ENCODE peak calls at places on chromosome X, in four cellular contexts. G, M, P and T are unnamed samples.

GRCh38 chrX:78625292-78625909 is 33.7 kb downstream of the RTL3 start:
- DNase-seq in P (no peak), M (no peak), G (no peak), T (no peak)

GRCh38 chrX:3713225-3713936 is at the start of gene PRKX:
- DNase-seq in P (peak), M (no peak), G (peak), T (peak)

GRCh38 chrX:132480581-132481203 is 8.1 kb downstream of the MBNL3 start:
- DNase-seq in P (no peak), M (peak), G (peak), T (no peak)

GRCh38 chrX:44223150-44223549 is 120.3 kb downstream of the EFHC2 start:
- DNase-seq in G (no peak), P (no peak), M (no peak), T (no peak)

GRCh38 chrX:57741107-57741506 is 61.0 kb upstream of the NLRP2B start:
- DNase-seq in P (no peak), G (no peak), M (no peak), T (no peak)

GRCh38 chrX:39974228-39974627 is 123.5 kb downstream of the BCOR start:
- DNase-seq in M (peak), P (no peak), G (no peak), T (peak)

GRCh38 chrX:71253253-71254091 is 468 bp downstream of the ZMYM3 start:
- DNase-seq in M (peak), P (peak), G (no peak), T (peak)

GRCh38 chrX:94813541-94813940 is 1139.5 kb downstream of the FAM133A start:
- DNase-seq in M (no peak), P (no peak), G (no peak), T (no peak)

GRCh38 chrX:52983526-52983925 is 25.2 kb upstream of the FAM156A start:
- DNase-seq in G (no peak), M (no peak), P (no peak), T (no peak)

GRCh38 chrX:11886745-11887144 is 128.7 kb downstream of the MSL3 start:
- DNase-seq in G (no peak), P (no peak), M (no peak), T (no peak)

GRCh38 chrX:151713859-151714258 is 2.0 kb upstream of the FATE1 start:
- DNase-seq in P (peak), M (peak), G (no peak), T (peak)

GRCh38 chrX:125505207-125505606 is 185.5 kb downstream of the TEX13C start:
- DNase-seq in G (no peak), P (no peak), M (no peak), T (no peak)

GRCh38 chrX:40285876-40286275 is 188.1 kb upstream of the BCOR start:
- DNase-seq in P (no peak), M (no peak), G (no peak), T (no peak)

GRCh38 chrX:108186811-108187210 is 95.2 kb downstream of the ATG4A start:
- DNase-seq in P (no peak), M (peak), G (no peak), T (no peak)

GRCh38 chrX:87067795-87068194 is 449.8 kb upstream of the KLHL4 start:
- DNase-seq in G (no peak), M (no peak), P (no peak), T (no peak)

GRCh38 chrX:123976671-123977316 is 15.3 kb downstream of the STAG2 start:
- DNase-seq in P (no peak), G (no peak), M (peak), T (no peak)

GRCh38 chrX:150574824-150575409 is 6.5 kb downstream of the MTM1 start:
- DNase-seq in P (no peak), G (no peak), M (no peak), T (no peak)

DNA sequence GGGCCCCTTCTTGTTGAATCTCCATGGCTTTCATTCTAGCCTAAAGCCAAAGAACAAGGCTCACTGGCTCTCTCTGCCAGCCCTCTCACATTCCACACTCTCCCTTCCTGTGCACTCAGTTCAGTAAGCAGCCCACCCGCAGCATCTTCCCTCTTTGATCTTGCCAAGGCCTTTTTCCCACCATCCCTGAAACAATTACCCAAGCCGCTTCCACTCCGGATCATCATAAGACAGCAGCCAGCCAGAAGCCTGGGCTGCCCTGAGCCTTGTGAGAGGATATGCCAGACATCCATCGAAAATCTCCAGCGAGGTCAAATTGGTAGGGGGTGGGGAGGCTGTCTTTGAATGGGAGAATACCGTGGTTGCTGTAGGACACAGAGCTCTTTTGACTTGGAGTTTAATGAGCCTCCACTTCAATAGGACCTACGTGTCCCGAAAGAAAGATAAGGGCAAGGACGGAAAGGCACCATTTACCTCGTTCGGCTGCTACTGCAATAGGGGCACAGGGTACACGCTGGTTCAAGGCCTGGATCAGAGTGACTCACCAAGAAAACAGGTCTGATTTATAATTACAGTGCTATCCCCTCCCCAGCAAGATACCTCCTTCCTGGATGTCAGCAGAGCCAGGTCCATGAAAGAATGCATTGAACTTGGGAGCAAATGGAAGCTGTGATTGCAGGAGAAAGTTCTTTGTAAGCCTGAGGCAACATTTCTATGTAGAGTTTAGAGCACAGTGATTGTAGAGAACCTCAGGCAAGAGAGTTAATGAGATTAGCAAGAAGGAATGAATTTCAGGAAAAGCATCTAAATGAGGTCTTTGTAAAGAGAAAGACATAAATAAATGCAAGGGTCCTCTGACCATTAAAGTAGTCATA is 39.5 kb downstream of the AMOT start:
- DNase-seq in G (no peak), M (no peak), P (no peak), T (no peak)
- TF ChIP-seq NR2C2 in G (no peak), M (no peak), P (no peak), T (no peak)

GRCh38 chrX:134426285-134426684 is 33.7 kb upstream of the HPRT1 start:
- DNase-seq in P (no peak), G (no peak), M (no peak), T (no peak)

GRCh38 chrX:134419784-134420183 is 40.2 kb upstream of the HPRT1 start:
- DNase-seq in G (no peak), P (no peak), M (no peak), T (no peak)

GRCh38 chrX:134418317-134419113 is 41.5 kb upstream of the HPRT1 start:
- DNase-seq in P (no peak), M (peak), G (no peak), T (no peak)

DNA sequence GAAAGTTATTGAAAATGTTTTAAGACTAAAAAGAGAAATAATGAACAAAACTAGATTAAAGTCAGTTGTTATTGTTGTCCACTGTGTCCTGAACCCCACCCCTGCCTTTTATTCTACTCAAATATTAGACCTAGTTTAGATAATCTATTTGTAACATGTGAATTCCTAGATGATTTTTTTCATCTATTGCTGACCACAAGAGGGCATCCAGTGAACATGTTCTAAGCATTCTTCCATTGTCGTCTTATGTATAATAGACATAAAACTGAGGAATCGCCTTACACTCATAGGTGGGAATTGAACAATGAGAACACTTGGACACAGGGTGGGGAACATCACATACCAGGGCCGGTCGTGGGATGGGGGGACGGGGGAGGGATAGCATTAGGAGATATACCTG is 36.4 kb upstream of the HPRT1 start:
- DNase-seq in M (peak), G (no peak), P (peak), T (no peak)
- TF ChIP-seq NR2C2 in M (no peak), G (no peak), P (no peak), T (no peak)

GRCh38 chrX:115582035-115582870 is 21.3 kb downstream of the PLS3 start:
- DNase-seq in M (no peak), P (no peak), G (no peak), T (no peak)

GRCh38 chrX:115583730-115584004 is 22.7 kb downstream of the PLS3 start:
- DNase-seq in M (no peak), G (no peak), P (no peak), T (no peak)

GRCh38 chrX:115582871-115583729 is 22.1 kb downstream of the PLS3 start:
- DNase-seq in P (no peak), M (no peak), G (no peak), T (peak)

GRCh38 chrX:115588180-115588579 is 27.2 kb downstream of the PLS3 start:
- DNase-seq in P (no peak), M (no peak), G (no peak), T (no peak)

DNA sequence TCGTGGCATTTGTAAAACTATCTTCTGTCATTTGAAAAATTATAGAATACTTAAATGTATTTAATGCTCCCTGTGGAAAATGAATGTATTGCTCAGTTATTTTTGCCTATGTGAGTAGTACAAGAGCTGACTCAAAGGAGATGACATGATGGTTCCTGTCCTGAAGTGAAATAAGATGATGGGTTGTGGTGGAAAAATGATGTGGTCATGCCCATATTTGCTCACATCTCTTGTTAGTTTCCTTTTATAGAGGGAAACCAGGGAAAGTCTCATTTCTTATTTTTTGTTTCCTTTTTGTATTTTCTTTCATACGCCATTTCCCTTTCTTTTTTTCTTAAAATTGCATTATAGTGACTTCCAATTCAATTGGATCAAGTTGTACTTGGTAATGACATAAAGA is 23.7 kb downstream of the PLS3 start:
- DNase-seq in P (no peak), G (no peak), M (no peak), T (no peak)
- TF ChIP-seq NR2C2 in P (no peak), G (no peak), M (no peak), T (no peak)

GRCh38 chrX:19585370-19586082 is 70.2 kb upstream of the MAP3K15 start:
- DNase-seq in M (no peak), P (no peak), G (no peak), T (no peak)
- TF ChIP-seq NR2C2 in M (no peak), P (no peak), G (no peak), T (no peak)

DNA sequence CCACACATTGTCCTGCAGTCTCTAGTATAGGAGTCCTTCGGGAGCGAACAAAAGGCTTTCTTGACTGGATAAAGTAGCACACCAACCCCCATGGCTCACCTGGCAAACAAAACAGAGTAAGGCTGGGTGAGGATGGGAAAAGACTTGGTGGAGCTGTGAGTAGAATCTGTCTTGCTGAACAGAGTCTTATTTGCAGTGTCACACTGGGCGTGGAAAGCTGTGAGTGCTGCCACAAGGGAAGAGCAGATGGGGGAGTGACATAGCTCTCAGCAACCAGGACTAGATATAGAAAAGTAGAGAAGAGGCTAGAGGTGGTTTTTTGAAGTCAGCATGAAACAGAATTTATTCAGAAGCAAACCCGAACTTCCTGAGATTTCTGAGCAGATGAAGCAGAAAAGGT is 137.2 kb upstream of the ESX1 start:
- DNase-seq in G (no peak), M (no peak), P (no peak), T (no peak)
- TF ChIP-seq NR2C2 in G (no peak), M (no peak), P (no peak), T (no peak)

GRCh38 chrX:109936598-109936997 is 66.3 kb upstream of the TMEM164 start:
- DNase-seq in M (no peak), P (no peak), G (no peak), T (no peak)

GRCh38 chrX:109934935-109935334 is 68.0 kb upstream of the TMEM164 start:
- DNase-seq in M (no peak), P (no peak), G (no peak), T (no peak)

GRCh38 chrX:109931677-109932076 is 71.2 kb upstream of the TMEM164 start:
- DNase-seq in M (no peak), G (no peak), P (no peak), T (no peak)

GRCh38 chrX:109936114-109936513 is 66.8 kb upstream of the TMEM164 start:
- DNase-seq in G (no peak), P (no peak), M (no peak), T (no peak)

DNA sequence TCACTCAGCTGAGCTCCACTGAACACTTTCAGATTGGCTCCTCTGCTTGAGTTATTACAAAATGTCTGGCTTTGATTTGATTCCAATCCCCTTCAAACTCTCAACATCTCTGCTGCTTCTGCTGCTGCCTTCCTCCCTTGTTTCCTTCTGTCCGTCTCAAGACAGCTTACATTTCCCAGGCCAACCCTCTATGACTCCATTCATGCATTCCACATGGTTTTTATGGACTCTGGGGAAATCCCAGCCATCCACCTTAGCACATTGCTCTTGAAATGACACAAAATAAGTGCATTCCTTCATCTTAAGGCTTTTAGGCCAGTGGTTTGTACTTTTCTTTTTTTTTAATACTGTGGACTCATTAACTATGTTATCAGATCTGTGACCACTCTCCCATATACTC is 68.5 kb upstream of the TMEM164 start:
- DNase-seq in P (no peak), G (no peak), M (no peak), T (no peak)
- TF ChIP-seq NR2C2 in P (no peak), G (no peak), M (no peak), T (no peak)

DNA sequence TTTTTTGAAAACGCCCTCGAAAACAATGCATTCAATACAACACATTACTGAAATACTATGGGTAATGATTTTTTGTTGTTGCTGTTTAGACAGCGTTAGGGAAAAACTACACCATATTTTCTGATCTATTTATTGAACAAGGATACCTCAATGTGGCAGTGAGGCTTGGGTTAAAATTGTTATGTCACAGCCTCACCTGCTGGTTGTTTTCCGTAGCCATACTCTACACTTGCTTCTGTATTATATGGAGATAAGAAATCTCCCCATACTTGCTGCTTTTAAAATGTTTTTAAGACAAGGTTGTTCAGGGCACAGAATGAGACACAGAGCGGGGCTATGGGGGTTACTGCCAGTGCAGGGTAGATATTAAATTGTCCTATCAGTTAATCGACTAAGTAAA is 221.6 kb upstream of the FTHL17 start:
- DNase-seq in G (no peak), M (peak), P (no peak), T (no peak)
- TF ChIP-seq NR2C2 in G (no peak), M (no peak), P (no peak), T (no peak)

GRCh38 chrX:130020661-130021324 is 38.4 kb downstream of the BCORL1 start:
- DNase-seq in M (no peak), P (no peak), G (no peak), T (no peak)

GRCh38 chrX:130025256-130025655 is 42.8 kb downstream of the BCORL1 start:
- DNase-seq in M (no peak), P (no peak), G (no peak), T (peak)

GRCh38 chrX:130027569-130027968 is 45.1 kb downstream of the BCORL1 start:
- DNase-seq in M (no peak), P (no peak), G (no peak), T (no peak)

GRCh38 chrX:130028196-130028595 is 45.8 kb downstream of the BCORL1 start:
- DNase-seq in G (no peak), M (no peak), P (peak), T (peak)

GRCh38 chrX:130024127-130024526 is 41.7 kb downstream of the BCORL1 start:
- DNase-seq in G (peak), P (peak), M (no peak), T (peak)
- TF ChIP-seq NR2C2 in G (no peak), P (no peak), M (no peak), T (no peak)

GRCh38 chrX:118655561-118656246 is 71.7 kb upstream of the IL13RA1 start:
- DNase-seq in P (no peak), M (peak), G (no peak), T (no peak)
- TF ChIP-seq NR2C2 in P (no peak), M (no peak), G (no peak), T (no peak)